ENCODE peak calls at places on chromosomes 11 and 22, in eight cellular contexts. One of them, this sample, is unnamed.

GRCh38 chr11:31711137-31711536 is 100.0 kb downstream of the PAX6 start:
- DNase-seq in kidney: no peak
- DNase-seq in heart left ventricle: no peak
- DNase-seq in cardiac fibroblast: no peak
- DNase-seq in lower leg skin: no peak
- DNase-seq in coronary artery: no peak
- DNase-seq in CD4-positive, CD25-positive, alpha-beta regulatory T cell: no peak
- DNase-seq in fibroblast of lung: no peak
- DNase-seq in this sample: no peak

GRCh38 chr11:6544921-6545850 is 48.1 kb downstream of the DNHD1 start:
- DNase-seq in kidney: no peak
- DNase-seq in heart left ventricle: no peak
- DNase-seq in cardiac fibroblast: no peak
- DNase-seq in lower leg skin: no peak
- DNase-seq in coronary artery: no peak
- DNase-seq in CD4-positive, CD25-positive, alpha-beta regulatory T cell: no peak
- DNase-seq in fibroblast of lung: peak
- DNase-seq in this sample: no peak

GRCh38 chr22:29117799-29118477 is 45.1 kb downstream of the KREMEN1 start:
- DNase-seq in kidney: no peak
- DNase-seq in heart left ventricle: no peak
- DNase-seq in cardiac fibroblast: peak
- DNase-seq in lower leg skin: no peak
- DNase-seq in coronary artery: no peak
- DNase-seq in CD4-positive, CD25-positive, alpha-beta regulatory T cell: no peak
- DNase-seq in fibroblast of lung: peak
- DNase-seq in this sample: peak

GRCh38 chr11:94588366-94588952 is 21.3 kb downstream of the PIWIL4 start:
- DNase-seq in kidney: no peak
- DNase-seq in heart left ventricle: no peak
- DNase-seq in cardiac fibroblast: no peak
- DNase-seq in lower leg skin: no peak
- DNase-seq in coronary artery: no peak
- DNase-seq in CD4-positive, CD25-positive, alpha-beta regulatory T cell: no peak
- DNase-seq in fibroblast of lung: no peak
- DNase-seq in this sample: no peak

GRCh38 chr11:87338046-87338639 is 300.4 kb downstream of the TMEM135 start:
- DNase-seq in kidney: no peak
- DNase-seq in heart left ventricle: no peak
- DNase-seq in cardiac fibroblast: no peak
- DNase-seq in lower leg skin: no peak
- DNase-seq in coronary artery: no peak
- DNase-seq in CD4-positive, CD25-positive, alpha-beta regulatory T cell: no peak
- DNase-seq in fibroblast of lung: no peak
- DNase-seq in this sample: no peak

GRCh38 chr22:20031732-20032406 is 11.0 kb downstream of the TANGO2 start:
- DNase-seq in kidney: no peak
- DNase-seq in heart left ventricle: no peak
- DNase-seq in cardiac fibroblast: no peak
- DNase-seq in lower leg skin: peak
- DNase-seq in coronary artery: no peak
- DNase-seq in CD4-positive, CD25-positive, alpha-beta regulatory T cell: peak
- DNase-seq in fibroblast of lung: no peak
- DNase-seq in this sample: no peak

GRCh38 chr11:86869966-86870570 is 69.7 kb downstream of the PRSS23 start:
- DNase-seq in kidney: no peak
- DNase-seq in heart left ventricle: peak
- DNase-seq in cardiac fibroblast: peak
- DNase-seq in lower leg skin: peak
- DNase-seq in coronary artery: no peak
- DNase-seq in CD4-positive, CD25-positive, alpha-beta regulatory T cell: peak
- DNase-seq in fibroblast of lung: peak
- DNase-seq in this sample: peak

GRCh38 chr11:64894070-64894811 is 15.8 kb upstream of the EHD1 start:
- DNase-seq in kidney: peak
- DNase-seq in heart left ventricle: peak
- DNase-seq in cardiac fibroblast: peak
- DNase-seq in lower leg skin: peak
- DNase-seq in coronary artery: peak
- DNase-seq in CD4-positive, CD25-positive, alpha-beta regulatory T cell: peak
- DNase-seq in fibroblast of lung: peak
- DNase-seq in this sample: peak

GRCh38 chr11:80031014-80031565 is 590.3 kb upstream of the TENM4 start:
- DNase-seq in kidney: no peak
- DNase-seq in heart left ventricle: no peak
- DNase-seq in cardiac fibroblast: no peak
- DNase-seq in lower leg skin: no peak
- DNase-seq in coronary artery: no peak
- DNase-seq in CD4-positive, CD25-positive, alpha-beta regulatory T cell: no peak
- DNase-seq in fibroblast of lung: no peak
- DNase-seq in this sample: no peak

GRCh38 chr22:20198527-20199319 is 47.9 kb upstream of the CCDC188 start:
- DNase-seq in kidney: no peak
- DNase-seq in heart left ventricle: no peak
- DNase-seq in cardiac fibroblast: no peak
- DNase-seq in lower leg skin: no peak
- DNase-seq in coronary artery: no peak
- DNase-seq in CD4-positive, CD25-positive, alpha-beta regulatory T cell: no peak
- DNase-seq in fibroblast of lung: no peak
- DNase-seq in this sample: no peak

GRCh38 chr22:19995611-19996339 is 20.8 kb downstream of the ARVCF start:
- DNase-seq in kidney: peak
- DNase-seq in heart left ventricle: no peak
- DNase-seq in cardiac fibroblast: peak
- DNase-seq in lower leg skin: no peak
- DNase-seq in coronary artery: peak
- DNase-seq in CD4-positive, CD25-positive, alpha-beta regulatory T cell: no peak
- DNase-seq in fibroblast of lung: peak
- DNase-seq in this sample: no peak

GRCh38 chr11:86234831-86235461 is 9.6 kb upstream of the EED start:
- DNase-seq in kidney: no peak
- DNase-seq in heart left ventricle: no peak
- DNase-seq in cardiac fibroblast: no peak
- DNase-seq in lower leg skin: no peak
- DNase-seq in coronary artery: no peak
- DNase-seq in CD4-positive, CD25-positive, alpha-beta regulatory T cell: no peak
- DNase-seq in fibroblast of lung: no peak
- DNase-seq in this sample: no peak

GRCh38 chr11:46346886-46347636 is at the start of gene DGKZ:
- DNase-seq in kidney: peak
- DNase-seq in heart left ventricle: peak
- DNase-seq in cardiac fibroblast: peak
- DNase-seq in lower leg skin: peak
- DNase-seq in coronary artery: peak
- DNase-seq in CD4-positive, CD25-positive, alpha-beta regulatory T cell: peak
- DNase-seq in fibroblast of lung: peak
- DNase-seq in this sample: peak

GRCh38 chr22:48491451-48491941 is 1336.2 kb downstream of the BRD1 start:
- DNase-seq in kidney: no peak
- DNase-seq in heart left ventricle: no peak
- DNase-seq in cardiac fibroblast: no peak
- DNase-seq in lower leg skin: peak
- DNase-seq in coronary artery: no peak
- DNase-seq in CD4-positive, CD25-positive, alpha-beta regulatory T cell: no peak
- DNase-seq in fibroblast of lung: no peak
- DNase-seq in this sample: no peak

GRCh38 chr22:48490513-48491411 is 1336.9 kb downstream of the BRD1 start:
- DNase-seq in kidney: no peak
- DNase-seq in heart left ventricle: no peak
- DNase-seq in cardiac fibroblast: no peak
- DNase-seq in lower leg skin: peak
- DNase-seq in coronary artery: no peak
- DNase-seq in CD4-positive, CD25-positive, alpha-beta regulatory T cell: no peak
- DNase-seq in fibroblast of lung: no peak
- DNase-seq in this sample: no peak

GRCh38 chr22:48488611-48489456 is 1338.8 kb downstream of the BRD1 start:
- DNase-seq in kidney: no peak
- DNase-seq in heart left ventricle: no peak
- DNase-seq in cardiac fibroblast: no peak
- DNase-seq in lower leg skin: peak
- DNase-seq in coronary artery: no peak
- DNase-seq in CD4-positive, CD25-positive, alpha-beta regulatory T cell: no peak
- DNase-seq in fibroblast of lung: no peak
- DNase-seq in this sample: no peak

GRCh38 chr22:48488149-48488551 is 1339.5 kb downstream of the BRD1 start:
- DNase-seq in kidney: peak
- DNase-seq in heart left ventricle: no peak
- DNase-seq in cardiac fibroblast: no peak
- DNase-seq in lower leg skin: peak
- DNase-seq in coronary artery: no peak
- DNase-seq in CD4-positive, CD25-positive, alpha-beta regulatory T cell: no peak
- DNase-seq in fibroblast of lung: no peak
- DNase-seq in this sample: no peak

GRCh38 chr22:48489551-48490512 is 1337.8 kb downstream of the BRD1 start:
- DNase-seq in kidney: peak
- DNase-seq in heart left ventricle: no peak
- DNase-seq in cardiac fibroblast: peak
- DNase-seq in lower leg skin: peak
- DNase-seq in coronary artery: no peak
- DNase-seq in CD4-positive, CD25-positive, alpha-beta regulatory T cell: no peak
- DNase-seq in fibroblast of lung: peak
- DNase-seq in this sample: no peak
- H3K4me3 ChIP-seq in kidney: no peak
- H3K4me3 ChIP-seq in heart left ventricle: peak
- H3K4me3 ChIP-seq in cardiac fibroblast: no peak
- H3K4me3 ChIP-seq in lower leg skin: peak
- H3K4me3 ChIP-seq in coronary artery: peak
- H3K4me3 ChIP-seq in CD4-positive, CD25-positive, alpha-beta regulatory T cell: no peak
- H3K4me3 ChIP-seq in fibroblast of lung: no peak
- H3K4me3 ChIP-seq in this sample: no peak

GRCh38 chr22:43345761-43346261 is 2.6 kb upstream of the SCUBE1 start:
- DNase-seq in kidney: no peak
- DNase-seq in heart left ventricle: no peak
- DNase-seq in cardiac fibroblast: no peak
- DNase-seq in lower leg skin: no peak
- DNase-seq in coronary artery: no peak
- DNase-seq in CD4-positive, CD25-positive, alpha-beta regulatory T cell: peak
- DNase-seq in fibroblast of lung: no peak
- DNase-seq in this sample: no peak

GRCh38 chr22:43345356-43345755 is 2.2 kb upstream of the SCUBE1 start:
- DNase-seq in kidney: no peak
- DNase-seq in heart left ventricle: no peak
- DNase-seq in cardiac fibroblast: no peak
- DNase-seq in lower leg skin: no peak
- DNase-seq in coronary artery: no peak
- DNase-seq in CD4-positive, CD25-positive, alpha-beta regulatory T cell: no peak
- DNase-seq in fibroblast of lung: no peak
- DNase-seq in this sample: no peak

GRCh38 chr22:43341565-43341964 is 1.6 kb downstream of the SCUBE1 start:
- DNase-seq in kidney: no peak
- DNase-seq in heart left ventricle: no peak
- DNase-seq in cardiac fibroblast: no peak
- DNase-seq in lower leg skin: no peak
- DNase-seq in coronary artery: no peak
- DNase-seq in CD4-positive, CD25-positive, alpha-beta regulatory T cell: no peak
- DNase-seq in fibroblast of lung: no peak
- DNase-seq in this sample: no peak

GRCh38 chr22:43343262-43343988 is at the start of gene SCUBE1:
- DNase-seq in kidney: peak
- DNase-seq in heart left ventricle: peak
- DNase-seq in cardiac fibroblast: peak
- DNase-seq in lower leg skin: no peak
- DNase-seq in coronary artery: no peak
- DNase-seq in CD4-positive, CD25-positive, alpha-beta regulatory T cell: peak
- DNase-seq in fibroblast of lung: no peak
- DNase-seq in this sample: no peak

GRCh38 chr22:43342347-43343261 is 568 bp downstream of the SCUBE1 start:
- DNase-seq in kidney: no peak
- DNase-seq in heart left ventricle: no peak
- DNase-seq in cardiac fibroblast: no peak
- DNase-seq in lower leg skin: no peak
- DNase-seq in coronary artery: no peak
- DNase-seq in CD4-positive, CD25-positive, alpha-beta regulatory T cell: no peak
- DNase-seq in fibroblast of lung: no peak
- DNase-seq in this sample: no peak
- H3K4me3 ChIP-seq in kidney: no peak
- H3K4me3 ChIP-seq in heart left ventricle: no peak
- H3K4me3 ChIP-seq in cardiac fibroblast: no peak
- H3K4me3 ChIP-seq in lower leg skin: no peak
- H3K4me3 ChIP-seq in coronary artery: peak
- H3K4me3 ChIP-seq in CD4-positive, CD25-positive, alpha-beta regulatory T cell: no peak
- H3K4me3 ChIP-seq in fibroblast of lung: no peak
- H3K4me3 ChIP-seq in this sample: no peak

GRCh38 chr11:2287102-2287501 is 14.6 kb downstream of the C11orf21 start:
- DNase-seq in kidney: peak
- DNase-seq in heart left ventricle: no peak
- DNase-seq in cardiac fibroblast: no peak
- DNase-seq in lower leg skin: peak
- DNase-seq in coronary artery: peak
- DNase-seq in CD4-positive, CD25-positive, alpha-beta regulatory T cell: no peak
- DNase-seq in fibroblast of lung: no peak
- DNase-seq in this sample: no peak

GRCh38 chr11:2289859-2290258 is 11.9 kb downstream of the C11orf21 start:
- DNase-seq in kidney: peak
- DNase-seq in heart left ventricle: no peak
- DNase-seq in cardiac fibroblast: no peak
- DNase-seq in lower leg skin: peak
- DNase-seq in coronary artery: peak
- DNase-seq in CD4-positive, CD25-positive, alpha-beta regulatory T cell: no peak
- DNase-seq in fibroblast of lung: no peak
- DNase-seq in this sample: no peak

GRCh38 chr11:2290351-2290841 is 11.3 kb downstream of the C11orf21 start:
- DNase-seq in kidney: peak
- DNase-seq in heart left ventricle: no peak
- DNase-seq in cardiac fibroblast: no peak
- DNase-seq in lower leg skin: peak
- DNase-seq in coronary artery: peak
- DNase-seq in CD4-positive, CD25-positive, alpha-beta regulatory T cell: no peak
- DNase-seq in fibroblast of lung: no peak
- DNase-seq in this sample: no peak

GRCh38 chr11:2293396-2294339 is 8.1 kb downstream of the C11orf21 start:
- DNase-seq in kidney: peak
- DNase-seq in heart left ventricle: no peak
- DNase-seq in cardiac fibroblast: no peak
- DNase-seq in lower leg skin: peak
- DNase-seq in coronary artery: peak
- DNase-seq in CD4-positive, CD25-positive, alpha-beta regulatory T cell: no peak
- DNase-seq in fibroblast of lung: no peak
- DNase-seq in this sample: no peak

DNA sequence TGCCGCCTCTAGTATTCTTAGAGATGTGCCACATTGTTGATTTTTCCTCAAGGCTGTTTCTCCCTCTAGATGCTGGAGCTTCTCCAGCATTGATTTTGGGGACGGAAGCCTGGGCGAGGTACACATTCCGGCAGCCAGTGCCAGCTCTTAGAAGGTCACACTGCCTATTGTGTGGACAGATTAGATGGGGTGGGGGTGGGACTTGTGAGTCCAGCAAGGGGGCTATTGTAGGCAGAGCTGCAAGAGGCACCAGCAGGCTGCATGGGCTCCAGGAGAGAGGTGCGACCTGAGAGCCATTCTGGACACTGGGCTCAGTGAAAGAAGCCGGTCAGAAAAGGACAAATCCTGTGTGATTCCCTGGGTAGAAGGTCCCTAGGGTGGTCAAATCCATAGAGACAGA is 12.4 kb downstream of the C11orf21 start:
- DNase-seq in kidney: peak
- DNase-seq in heart left ventricle: no peak
- DNase-seq in cardiac fibroblast: no peak
- DNase-seq in lower leg skin: peak
- DNase-seq in coronary artery: peak
- DNase-seq in CD4-positive, CD25-positive, alpha-beta regulatory T cell: no peak
- DNase-seq in fibroblast of lung: no peak
- DNase-seq in this sample: no peak
- H3K4me3 ChIP-seq in kidney: no peak
- H3K4me3 ChIP-seq in heart left ventricle: peak
- H3K4me3 ChIP-seq in cardiac fibroblast: no peak
- H3K4me3 ChIP-seq in lower leg skin: no peak
- H3K4me3 ChIP-seq in coronary artery: no peak
- H3K4me3 ChIP-seq in CD4-positive, CD25-positive, alpha-beta regulatory T cell: no peak
- H3K4me3 ChIP-seq in fibroblast of lung: no peak
- H3K4me3 ChIP-seq in this sample: no peak

GRCh38 chr11:73152086-73152853 is 10.2 kb upstream of the FCHSD2 start:
- DNase-seq in kidney: no peak
- DNase-seq in heart left ventricle: no peak
- DNase-seq in cardiac fibroblast: no peak
- DNase-seq in lower leg skin: peak
- DNase-seq in coronary artery: no peak
- DNase-seq in CD4-positive, CD25-positive, alpha-beta regulatory T cell: no peak
- DNase-seq in fibroblast of lung: no peak
- DNase-seq in this sample: peak
- H3K4me3 ChIP-seq in kidney: no peak
- H3K4me3 ChIP-seq in heart left ventricle: no peak
- H3K4me3 ChIP-seq in cardiac fibroblast: no peak
- H3K4me3 ChIP-seq in lower leg skin: no peak
- H3K4me3 ChIP-seq in coronary artery: no peak
- H3K4me3 ChIP-seq in CD4-positive, CD25-positive, alpha-beta regulatory T cell: no peak
- H3K4me3 ChIP-seq in fibroblast of lung: no peak
- H3K4me3 ChIP-seq in this sample: no peak

This sample was measured in Jurkat, Clone E6-1.